ENCODE peak calls at places on chromosomes 13 and 19, in six cellular contexts. R is K562, F is GM23338, B is H1, U is WTC11, N is GM12878. L is an unnamed sample.

GRCh38 chr19:19040417-19040816 is 7.0 kb downstream of the ARMC6 start:
- DNase-seq in R (no peak), F (no peak), B (no peak), U (no peak), N (no peak), L (peak)

GRCh38 chr19:7933828-7934725 is 8.1 kb upstream of the CTXN1 start:
- DNase-seq in R (no peak), F (no peak), B (no peak), U (no peak), N (no peak), L (no peak)

GRCh38 chr13:45143346-45143751 is 23.0 kb downstream of the GTF2F2 start:
- DNase-seq in R (no peak), F (no peak), B (no peak), U (no peak), N (no peak), L (no peak)

GRCh38 chr19:4713384-4713951 is 10.2 kb downstream of the DPP9 start:
- DNase-seq in R (no peak), F (no peak), B (no peak), U (no peak), N (no peak), L (no peak)

GRCh38 chr13:23433171-23434153 is at the start of gene SACS:
- DNase-seq in R (no peak), F (peak), B (peak), U (peak), N (no peak), L (no peak)

GRCh38 chr19:45507864-45508680 is 793 bp downstream of the VASP start:
- DNase-seq in R (peak), F (peak), B (no peak), U (peak), N (no peak), L (no peak)

GRCh38 chr13:99303863-99304521 is 3.2 kb downstream of the GPR183 start:
- DNase-seq in R (no peak), F (no peak), B (no peak), U (no peak), N (no peak), L (no peak)

GRCh38 chr13:99380402-99380801 is 73.2 kb upstream of the GPR183 start:
- DNase-seq in R (no peak), F (no peak), B (no peak), U (no peak), N (no peak), L (no peak)

GRCh38 chr19:1855040-1855827 is 7.0 kb upstream of the REXO1 start:
- DNase-seq in R (peak), F (peak), B (peak), U (peak), N (peak), L (no peak)

GRCh38 chr19:56356944-56357343 is 36.4 kb downstream of the ZNF582 start:
- DNase-seq in R (no peak), F (no peak), B (no peak), U (no peak), N (no peak), L (no peak)

GRCh38 chr19:51735759-51736449 is 12.1 kb upstream of the HAS1 start:
- DNase-seq in R (no peak), F (no peak), B (no peak), U (no peak), N (no peak), L (no peak)

GRCh38 chr13:72062566-72062965 is 195.6 kb upstream of the DACH1 start:
- DNase-seq in R (no peak), F (peak), B (peak), U (peak), N (no peak), L (no peak)

GRCh38 chr13:46830405-46831005 is 33.5 kb upstream of the ESD start:
- DNase-seq in R (no peak), F (no peak), B (no peak), U (no peak), N (no peak), L (no peak)

GRCh38 chr19:18809149-18809978 is 18.3 kb upstream of the COMP start:
- DNase-seq in R (no peak), F (no peak), B (no peak), U (no peak), N (no peak), L (no peak)

GRCh38 chr13:48334534-48335127 is 31.1 kb downstream of the RB1 start:
- DNase-seq in R (no peak), F (peak), B (no peak), U (no peak), N (peak), L (peak)

GRCh38 chr13:19157461-19157860 is 24.2 kb downstream of the TUBA3C start:
- DNase-seq in R (no peak), F (no peak), B (no peak), U (no peak), N (no peak), L (no peak)

GRCh38 chr13:110432522-110432921 is 125.4 kb downstream of the COL4A2 start:
- DNase-seq in R (no peak), F (no peak), B (no peak), U (no peak), N (no peak), L (no peak)
- TF ChIP-seq CREB1 in R (no peak), F (no peak), B (no peak), U (no peak), N (no peak), L (no peak)

DNA sequence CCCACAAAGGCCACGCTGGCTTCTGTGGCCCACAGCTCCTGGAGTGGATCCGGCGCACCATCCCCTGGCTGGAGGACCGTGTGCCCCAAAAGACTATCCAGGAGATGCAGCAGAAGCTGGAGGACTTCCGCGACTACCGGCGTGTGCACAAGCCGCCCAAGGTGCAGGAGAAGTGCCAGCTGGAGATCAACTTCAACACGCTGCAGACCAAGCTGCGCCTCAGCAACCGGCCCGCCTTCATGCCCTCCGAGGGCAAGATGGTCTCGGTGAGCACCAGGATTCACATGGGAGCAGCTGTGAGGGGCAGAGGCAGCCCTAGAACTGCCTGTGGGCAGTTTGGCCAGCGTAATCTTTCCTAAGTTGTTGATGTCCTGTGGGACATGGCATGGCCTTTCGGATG is 27.2 kb downstream of the CAPN12 start:
- DNase-seq in R (no peak), F (no peak), B (no peak), U (no peak), N (no peak), L (no peak)
- TF ChIP-seq CREB1 in R (no peak), F (no peak), B (no peak), U (no peak), N (no peak), L (no peak)

GRCh38 chr19:38850231-38850975 is 617 bp upstream of the HNRNPL start:
- DNase-seq in R (peak), F (peak), B (peak), U (peak), N (peak), L (peak)

GRCh38 chr19:38846097-38846496 is 3.7 kb downstream of the HNRNPL start:
- DNase-seq in R (no peak), F (no peak), B (no peak), U (no peak), N (no peak), L (no peak)

GRCh38 chr19:38849746-38850230 is at the start of gene HNRNPL:
- DNase-seq in R (peak), F (no peak), B (no peak), U (peak), N (no peak), L (no peak)

GRCh38 chr19:38849147-38849745 is 540 bp downstream of the HNRNPL start:
- DNase-seq in R (peak), F (peak), B (peak), U (peak), N (peak), L (peak)

DNA sequence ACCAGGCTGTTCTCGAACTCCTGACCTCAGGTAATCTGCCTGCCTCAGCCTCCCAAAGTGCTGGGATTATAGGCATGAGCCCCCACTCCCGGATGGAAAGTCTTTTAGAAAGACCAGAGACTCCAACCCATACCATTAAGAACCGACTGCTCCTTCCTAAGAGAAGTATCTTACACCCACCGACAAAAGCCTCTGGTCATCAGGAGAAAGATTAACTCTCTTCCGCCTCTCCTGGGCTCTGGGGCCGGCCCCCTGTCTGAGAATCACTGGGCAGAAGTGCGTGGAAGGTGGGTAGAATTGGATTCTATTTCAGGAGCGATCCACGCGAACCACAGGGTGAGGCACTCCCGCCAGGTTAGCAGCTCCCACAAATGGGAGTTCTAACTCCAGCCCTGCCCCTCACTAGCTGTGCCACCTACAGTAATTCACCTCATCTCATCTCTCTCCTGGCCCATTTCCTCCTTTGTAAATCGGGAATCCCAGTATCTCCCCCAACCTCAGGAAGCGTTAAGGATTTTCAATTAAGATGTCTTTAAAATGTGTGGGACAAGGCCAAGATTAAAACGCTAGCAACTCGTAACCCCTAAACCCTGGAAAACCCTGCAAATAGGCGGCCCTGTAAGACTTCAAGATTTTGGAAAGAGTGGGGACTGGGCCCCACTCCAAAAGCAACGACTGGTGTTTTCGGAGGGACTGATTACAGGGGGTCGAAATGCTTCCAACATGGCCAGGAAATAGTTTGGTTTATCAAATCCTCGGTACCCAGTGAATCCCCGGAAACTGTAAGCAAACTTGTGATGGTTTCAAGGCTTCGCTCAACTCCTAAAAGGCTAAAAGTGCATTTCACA is 1.3 kb downstream of the HNRNPL start:
- DNase-seq in R (no peak), F (no peak), B (no peak), U (no peak), N (no peak), L (no peak)
- TF ChIP-seq CREB1 in R (no peak), F (no peak), B (no peak), U (no peak), N (peak), L (no peak)

GRCh38 chr13:53151692-53152421 is 123.2 kb downstream of the OLFM4 start:
- DNase-seq in R (peak), F (peak), B (peak), U (peak), N (peak), L (peak)
- TF ChIP-seq CREB1 in R (no peak), F (no peak), B (no peak), U (no peak), N (peak), L (no peak)

DNA sequence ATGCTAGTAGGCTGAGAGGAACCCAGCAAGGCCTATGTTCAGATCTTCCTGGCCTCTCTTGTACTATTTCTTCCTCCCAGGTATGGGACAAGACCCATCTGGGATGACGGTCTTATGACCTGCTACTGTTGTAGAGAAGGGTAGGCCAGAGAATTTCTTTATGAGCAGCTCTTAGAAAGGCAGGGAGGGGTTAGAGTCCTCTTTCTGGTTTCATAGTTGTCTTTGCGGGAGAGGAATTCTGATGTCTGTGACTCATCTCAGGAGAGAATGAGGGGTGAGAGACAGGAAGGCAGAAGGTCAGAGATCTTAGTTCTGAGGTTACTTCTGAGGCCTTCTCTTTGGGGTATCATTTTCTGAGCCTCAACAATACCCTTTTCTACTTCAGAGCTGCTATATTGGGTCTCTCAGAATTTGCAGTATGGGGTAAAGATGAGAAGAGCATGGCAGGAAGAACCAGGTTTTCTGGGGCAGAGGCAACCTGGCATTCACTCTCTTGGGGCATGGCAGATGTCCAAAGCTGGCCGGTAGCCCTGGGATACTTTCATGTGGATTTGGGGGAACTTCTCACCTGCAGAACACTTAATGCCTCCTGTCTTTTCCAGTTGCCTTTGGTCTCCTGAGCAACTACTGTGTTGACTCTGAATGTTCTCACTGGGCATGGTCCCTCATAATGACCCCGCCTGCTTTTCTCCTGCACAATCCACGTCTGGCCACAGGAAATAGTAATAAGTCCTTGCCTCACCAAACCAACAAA is 154.4 kb downstream of the GGACT start:
- DNase-seq in R (no peak), F (no peak), B (no peak), U (no peak), N (peak), L (peak)
- TF ChIP-seq CREB1 in R (no peak), F (no peak), B (no peak), U (no peak), N (no peak), L (no peak)

GRCh38 chr13:43783820-43784219 is 3.0 kb downstream of the ENOX1 start:
- DNase-seq in R (no peak), F (peak), B (no peak), U (no peak), N (no peak), L (no peak)
- TF ChIP-seq CREB1 in R (no peak), F (no peak), B (no peak), U (no peak), N (no peak), L (no peak)

DNA sequence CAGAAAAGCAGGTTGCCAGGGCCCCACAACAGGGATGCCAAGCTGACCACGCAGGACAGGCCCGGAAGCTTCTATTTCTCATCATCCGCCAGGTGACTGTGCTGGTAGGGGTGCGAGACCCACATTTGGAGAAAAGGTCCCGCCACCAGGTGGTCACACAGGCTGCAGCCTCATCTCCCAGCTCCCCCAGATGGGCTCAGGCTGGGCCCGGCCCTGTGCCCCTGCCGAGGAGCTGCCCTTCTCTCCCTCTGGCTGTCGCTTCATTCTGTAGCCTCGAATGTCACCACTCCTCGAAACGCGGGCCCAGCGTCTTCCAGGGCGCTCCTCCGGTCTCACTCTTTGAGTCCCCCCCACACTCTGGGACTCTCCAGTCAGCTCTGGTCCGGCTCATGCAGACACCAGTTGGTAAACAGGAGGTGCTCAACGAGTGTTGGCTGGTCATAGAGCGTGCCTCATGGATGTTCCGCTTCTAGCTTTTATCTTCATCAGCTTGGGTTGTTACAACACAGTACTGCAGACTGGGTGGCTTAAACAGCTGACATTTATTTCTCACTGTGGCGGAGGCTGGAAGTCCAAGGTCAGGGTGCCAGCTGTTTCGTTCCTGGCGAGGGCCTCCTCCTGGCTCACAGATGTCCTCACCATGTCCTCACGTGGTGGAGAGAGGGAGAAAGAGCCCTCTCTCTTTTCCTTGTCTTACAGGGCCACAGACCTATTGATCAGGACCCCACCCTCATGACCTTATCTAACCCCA is 87.1 kb downstream of the TEX29 start:
- DNase-seq in R (no peak), F (no peak), B (no peak), U (no peak), N (no peak), L (peak)
- TF ChIP-seq CREB1 in R (no peak), F (no peak), B (no peak), U (no peak), N (no peak), L (no peak)

DNA sequence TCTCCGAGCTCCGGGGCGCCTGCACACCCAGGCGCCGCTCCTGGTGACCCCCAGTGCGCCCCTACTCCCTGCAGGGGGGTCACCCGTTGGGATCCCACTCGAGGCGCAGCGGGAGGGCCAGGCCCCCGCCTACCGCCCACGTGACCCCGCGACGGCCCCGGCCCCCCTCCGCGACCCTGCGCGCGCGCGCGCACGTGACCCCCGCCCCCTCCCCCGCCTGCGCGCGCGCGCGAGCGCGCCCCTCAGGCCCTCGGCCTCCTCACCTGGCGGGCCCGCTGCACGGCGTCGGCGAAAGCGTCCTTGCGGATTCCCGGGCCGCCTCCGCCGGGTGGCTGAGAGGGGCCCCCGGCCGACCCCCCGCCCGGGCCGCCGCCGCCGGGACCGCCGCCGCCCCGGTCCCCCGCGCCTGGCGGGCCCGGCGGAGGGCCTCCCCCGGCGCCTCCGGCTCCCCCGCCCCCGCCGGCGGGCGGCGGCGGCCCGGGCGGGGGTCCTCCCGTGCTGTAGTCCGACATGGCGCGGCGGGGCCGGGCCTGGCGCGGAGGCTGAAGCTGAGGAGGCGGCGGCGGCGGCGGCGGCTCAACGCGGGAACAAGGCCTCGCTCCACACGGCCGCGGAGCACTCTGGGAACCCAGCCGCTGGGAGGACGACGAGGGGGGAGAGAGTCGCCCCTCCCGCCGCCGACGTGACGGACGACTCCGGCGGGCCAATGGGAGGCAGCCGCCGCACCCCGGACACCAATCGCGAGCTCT is at the start of gene KHSRP:
- DNase-seq in R (peak), F (peak), B (no peak), U (no peak), N (no peak), L (no peak)
- TF ChIP-seq CREB1 in R (peak), F (peak), B (peak), U (no peak), N (peak), L (no peak)

DNA sequence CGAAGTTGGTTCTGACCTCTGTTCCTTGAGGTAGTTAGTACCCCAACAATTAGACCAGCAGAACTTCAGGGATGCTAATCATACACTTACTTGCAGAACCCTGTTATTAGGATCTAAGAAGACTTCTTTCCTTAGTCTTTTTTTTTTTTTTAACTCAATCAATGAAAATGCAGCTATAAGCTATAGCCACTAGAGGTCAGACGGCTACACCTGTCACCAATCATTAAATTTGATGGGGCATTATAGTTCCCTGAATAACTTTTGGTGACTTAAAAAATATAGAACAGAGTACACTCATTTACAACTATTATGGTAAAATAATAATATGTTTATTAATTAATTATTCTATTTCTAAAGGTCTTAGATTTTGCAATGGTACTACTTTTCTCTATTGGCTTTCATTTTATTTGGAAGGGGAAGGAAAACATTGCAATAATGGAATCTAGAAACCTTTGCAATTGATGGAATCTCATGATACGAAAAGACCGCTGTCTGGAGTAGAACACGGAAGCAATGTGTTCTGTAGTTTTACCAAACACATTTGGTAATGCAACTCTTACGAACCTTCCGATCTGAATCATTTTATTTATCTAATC is 483.2 kb downstream of the DIAPH3 start:
- DNase-seq in R (no peak), F (peak), B (no peak), U (no peak), N (no peak), L (no peak)
- TF ChIP-seq CREB1 in R (no peak), F (no peak), B (no peak), U (no peak), N (no peak), L (no peak)

GRCh38 chr19:58203814-58204475 is 21.1 kb downstream of the ZNF274 start:
- DNase-seq in R (no peak), F (peak), B (no peak), U (peak), N (no peak), L (no peak)
- TF ChIP-seq CREB1 in R (no peak), F (no peak), B (no peak), U (no peak), N (no peak), L (no peak)